ENCODE peak calls at places on chromosomes 6 and 20, in five cellular contexts. J is heart left ventricle, R is Peyer's patch, K is psoas muscle, S is neural progenitor cell. N is an unnamed sample.
A peak's percentile ranks its signal among the peaks of the same experiment; 100 is the strongest.

GRCh38 chr20:34621383-34622367 is 55.2 kb downstream of the PIGU start:
- DNase-seq in J (no peak), R (peak; percentile 66), K (no peak), S (no peak), N (peak; percentile 28)

GRCh38 chr20:58246346-58246745 is 17.9 kb upstream of the ANKRD60 start:
- DNase-seq in J (no peak), R (no peak), K (no peak), S (peak; percentile 42), N (peak; percentile 29)

GRCh38 chr6:39051399-39052122 is 3.0 kb downstream of the GLP1R start:
- DNase-seq in J (no peak), R (no peak), K (no peak), S (no peak), N (no peak)

GRCh38 chr6:155247618-155248017 is 16.2 kb upstream of the CLDN20 start:
- DNase-seq in J (no peak), R (no peak), K (no peak), S (no peak), N (peak; percentile 91)

GRCh38 chr20:63961664-63962425 is 5.6 kb upstream of the UCKL1 start:
- DNase-seq in J (peak; percentile 19), R (no peak), K (peak; percentile 48), S (no peak), N (no peak)

GRCh38 chr6:52534966-52535390 is 41.9 kb downstream of the TRAM2 start:
- DNase-seq in J (no peak), R (peak; percentile 57), K (no peak), S (no peak), N (no peak)

GRCh38 chr20:63973636-63974401 is 4.1 kb upstream of the ZNF512B start:
- DNase-seq in J (peak; percentile 93), R (peak; percentile 92), K (peak; percentile 95), S (peak; percentile 94), N (peak; percentile 71)

GRCh38 chr20:57251344-57251743 is 15.1 kb downstream of the BMP7 start:
- DNase-seq in J (no peak), R (no peak), K (no peak), S (peak; percentile 27), N (peak; percentile 24)

GRCh38 chr6:166768761-166769160 is 141.7 kb upstream of the RPS6KA2 start:
- DNase-seq in J (no peak), R (no peak), K (no peak), S (no peak), N (no peak)

GRCh38 chr20:37358366-37359150 is 12.6 kb downstream of the SRC start:
- DNase-seq in J (no peak), R (peak; percentile 46), K (peak; percentile 69), S (no peak), N (no peak)
- TF ChIP-seq CTCF in J (no peak), R (no peak), K (no peak), S (no peak), N (no peak)

DNA sequence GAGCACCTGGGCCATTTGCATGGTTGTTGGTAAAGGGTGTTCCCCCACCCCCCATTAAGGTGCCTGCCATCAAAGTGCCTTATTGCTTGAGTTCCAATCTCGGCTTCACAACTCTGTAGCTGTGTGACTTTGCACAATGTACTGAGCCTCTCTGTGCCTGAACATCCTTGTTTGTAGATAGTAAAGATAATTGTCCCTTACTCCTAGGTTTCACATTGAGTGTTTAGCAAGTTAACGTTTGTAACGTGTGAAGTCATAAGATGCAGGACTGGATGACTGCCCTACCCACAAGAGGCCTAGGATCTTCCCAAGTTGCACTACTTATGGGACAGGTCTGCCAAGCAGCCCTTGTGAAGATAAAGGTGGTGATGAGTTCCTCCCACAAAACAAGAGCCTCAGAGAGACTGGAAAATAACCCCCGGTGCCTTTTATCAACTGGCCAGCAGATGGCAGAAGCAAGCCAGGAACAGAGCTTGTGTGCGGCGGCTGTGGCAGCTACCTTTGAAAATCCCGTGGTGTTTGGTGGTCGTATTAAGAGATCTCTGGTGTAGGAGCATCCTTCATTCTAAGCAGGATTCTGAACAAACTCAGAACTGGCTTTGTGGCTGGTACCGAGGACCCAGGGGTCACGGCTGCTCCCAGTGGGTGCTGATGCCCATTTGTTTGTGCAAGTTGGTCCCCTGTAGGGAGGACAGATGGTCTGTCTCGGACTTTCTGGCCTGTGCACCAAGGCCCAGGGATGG is 99.1 kb downstream of the CDH26 start:
- DNase-seq in J (peak; percentile 70), R (peak; percentile 64), K (peak; percentile 80), S (peak; percentile 82), N (peak; percentile 65)
- TF ChIP-seq CTCF in J (peak; percentile 82), R (peak; percentile 25), K (peak; percentile 89), S (peak; percentile 97), N (peak; percentile 93)

GRCh38 chr20:51715028-51715872 is 52.9 kb downstream of the ATP9A start:
- DNase-seq in J (no peak), R (peak; percentile 10), K (no peak), S (no peak), N (no peak)

GRCh38 chr20:51713213-51713598 is 55.0 kb downstream of the ATP9A start:
- DNase-seq in J (no peak), R (no peak), K (no peak), S (no peak), N (no peak)

GRCh38 chr20:51710503-51710902 is 57.7 kb downstream of the ATP9A start:
- DNase-seq in J (no peak), R (no peak), K (no peak), S (no peak), N (no peak)

GRCh38 chr20:51711426-51711825 is 56.8 kb downstream of the ATP9A start:
- DNase-seq in J (no peak), R (no peak), K (no peak), S (peak; percentile 50), N (no peak)

GRCh38 chr20:51712501-51713212 is 55.5 kb downstream of the ATP9A start:
- DNase-seq in J (no peak), R (peak; percentile 43), K (no peak), S (peak; percentile 67), N (peak; percentile 21)
- TF ChIP-seq CTCF in J (no peak), R (no peak), K (no peak), S (peak; percentile 73), N (peak; percentile 83)

GRCh38 chr6:45663181-45664180 is 285.7 kb upstream of the SUPT3H start:
- DNase-seq in J (no peak), R (peak; percentile 63), K (peak; percentile 67), S (peak; percentile 73), N (peak; percentile 27)
- TF ChIP-seq CTCF in J (no peak), R (no peak), K (no peak), S (no peak), N (peak; percentile 28)

GRCh38 chr6:43738267-43738676 is 31.7 kb upstream of the VEGFA start:
- DNase-seq in J (no peak), R (no peak), K (no peak), S (no peak), N (no peak)

GRCh38 chr6:43738877-43739641 is 31.0 kb upstream of the VEGFA start:
- DNase-seq in J (no peak), R (no peak), K (no peak), S (no peak), N (no peak)

GRCh38 chr6:43740321-43740960 is 29.6 kb upstream of the VEGFA start:
- DNase-seq in J (no peak), R (peak; percentile 44), K (no peak), S (peak; percentile 77), N (no peak)

GRCh38 chr6:43740961-43741764 is 28.8 kb upstream of the VEGFA start:
- DNase-seq in J (no peak), R (peak; percentile 40), K (no peak), S (no peak), N (no peak)

DNA sequence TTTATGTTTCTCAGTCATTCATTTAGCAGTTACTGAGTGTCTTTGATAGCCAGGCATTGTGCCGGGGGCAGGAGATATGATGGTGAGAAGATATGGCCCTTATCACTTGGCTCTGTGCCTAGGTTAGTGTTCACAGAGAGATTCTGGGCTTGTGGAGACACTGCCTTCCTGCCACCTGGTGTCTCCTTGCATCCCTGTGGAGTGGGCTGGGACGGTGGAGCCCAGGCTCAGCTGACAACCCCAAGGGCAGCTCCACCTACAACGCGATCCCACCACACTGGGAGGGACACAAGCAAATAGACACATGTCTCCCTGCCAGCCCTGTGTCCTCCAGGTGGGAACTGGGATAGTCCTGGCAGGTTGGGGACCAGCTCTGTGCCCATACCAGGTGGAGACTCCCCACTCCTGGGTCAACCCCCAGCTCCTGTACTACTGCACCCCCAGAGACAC is 30.3 kb upstream of the VEGFA start:
- DNase-seq in J (no peak), R (peak; percentile 76), K (no peak), S (no peak), N (no peak)
- TF ChIP-seq CTCF in J (no peak), R (no peak), K (no peak), S (no peak), N (no peak)

GRCh38 chr20:6636209-6637159 is 131.0 kb upstream of the BMP2 start:
- DNase-seq in J (no peak), R (peak; percentile 51), K (no peak), S (peak; percentile 54), N (peak; percentile 69)
- TF ChIP-seq CTCF in J (peak; percentile 45), R (no peak), K (peak; percentile 31), S (peak; percentile 61), N (peak; percentile 78)

GRCh38 chr6:77124604-77125003 is 338.7 kb downstream of the HTR1B start:
- DNase-seq in J (no peak), R (no peak), K (no peak), S (no peak), N (peak; percentile 15)
- TF ChIP-seq CTCF in J (no peak), R (no peak), K (no peak), S (peak; percentile 17), N (peak; percentile 46)

DNA sequence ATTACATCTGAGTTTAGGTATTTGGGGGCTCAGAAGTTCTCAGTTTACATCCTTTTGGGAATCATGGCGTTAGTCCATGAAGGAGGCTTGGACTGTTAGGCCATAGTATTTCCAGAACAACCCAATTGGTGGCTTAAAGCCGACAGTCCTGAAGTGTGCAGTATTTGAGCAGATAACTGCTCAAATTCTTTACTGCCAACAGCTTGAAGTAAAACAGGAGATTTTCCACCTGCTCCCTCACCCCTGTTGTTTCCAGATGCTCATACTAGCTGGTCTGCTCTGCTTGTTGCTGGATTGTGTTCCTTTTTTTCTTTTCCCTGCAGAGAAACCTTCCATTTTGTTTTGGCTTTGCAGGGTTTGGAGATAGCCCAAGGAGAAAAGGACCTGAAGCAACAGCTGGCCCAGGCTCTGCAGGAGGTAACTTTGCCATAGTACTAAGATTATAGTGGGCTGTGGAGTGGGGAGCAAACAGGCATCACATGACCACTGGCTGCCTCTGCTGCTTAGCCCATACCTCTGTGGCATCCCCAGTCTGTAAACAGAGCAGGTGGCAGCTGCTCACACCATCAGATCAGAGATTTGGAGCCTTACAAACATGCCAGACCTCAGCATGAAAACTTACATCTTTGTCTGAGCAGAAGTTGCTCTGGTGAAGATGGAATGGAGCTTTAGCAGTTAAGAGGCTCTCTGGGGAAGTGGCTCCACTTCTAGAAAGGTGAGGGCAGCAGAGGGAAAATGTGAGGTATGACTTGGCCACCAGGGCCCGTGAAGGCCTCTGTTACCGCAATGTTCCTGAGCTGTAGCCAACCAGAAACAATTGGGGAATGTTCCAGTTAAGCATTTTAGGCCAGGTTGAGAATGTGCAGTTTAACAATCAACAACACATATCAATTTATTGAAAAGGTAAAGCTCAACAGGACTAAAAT is 17.6 kb downstream of the RNF8 start:
- DNase-seq in J (no peak), R (no peak), K (no peak), S (no peak), N (no peak)
- TF ChIP-seq CTCF in J (no peak), R (no peak), K (no peak), S (no peak), N (no peak)

N was measured in brain microvascular endothelial cell.